ENCODE peak calls at places on chromosomes 5 and 9, in six cellular contexts. K, O, F, J, Q and V are unnamed samples. For H3K27me3, the result is how much of the 10 kb centered on the place peaks cover.

GRCh38 chr5:80076131-80077101 is 41.3 kb downstream of the THBS4 start:
- DNase-seq in F (no peak), J (no peak), O (no peak), Q (no peak), K (no peak), V (no peak)

GRCh38 chr9:15403155-15403554 is 19.5 kb upstream of the SNAPC3 start:
- DNase-seq in Q (no peak), F (no peak), O (no peak), J (no peak), K (no peak), V (no peak)

GRCh38 chr5:54455413-54456157 is at the start of gene HSPB3:
- DNase-seq in K (no peak), F (no peak), O (no peak), J (peak), Q (no peak), V (no peak)

GRCh38 chr9:96391021-96391765 is 7.7 kb upstream of the SLC35D2 start:
- DNase-seq in F (no peak), J (no peak), Q (no peak), O (no peak), K (no peak), V (no peak)

GRCh38 chr9:131289301-131290038 is at the start of gene PLPP7:
- DNase-seq in J (peak), K (no peak), O (no peak), Q (no peak), F (no peak), V (no peak)

GRCh38 chr5:179875741-179876667 is 17.4 kb upstream of the MRNIP start:
- DNase-seq in O (no peak), K (no peak), F (no peak), Q (no peak), J (peak), V (no peak)

GRCh38 chr5:94793113-94793815 is 174.8 kb downstream of the SLF1 start:
- DNase-seq in O (no peak), K (no peak), J (no peak), F (no peak), Q (no peak), V (no peak)

GRCh38 chr9:108473209-108474112 is 382.3 kb downstream of the ACTL7B start:
- DNase-seq in O (no peak), J (peak), K (no peak), F (peak), Q (no peak), V (no peak)

GRCh38 chr9:115413766-115414382 is 295.9 kb upstream of the TNC start:
- DNase-seq in Q (no peak), F (no peak), O (no peak), K (no peak), J (no peak), V (no peak)

DNA sequence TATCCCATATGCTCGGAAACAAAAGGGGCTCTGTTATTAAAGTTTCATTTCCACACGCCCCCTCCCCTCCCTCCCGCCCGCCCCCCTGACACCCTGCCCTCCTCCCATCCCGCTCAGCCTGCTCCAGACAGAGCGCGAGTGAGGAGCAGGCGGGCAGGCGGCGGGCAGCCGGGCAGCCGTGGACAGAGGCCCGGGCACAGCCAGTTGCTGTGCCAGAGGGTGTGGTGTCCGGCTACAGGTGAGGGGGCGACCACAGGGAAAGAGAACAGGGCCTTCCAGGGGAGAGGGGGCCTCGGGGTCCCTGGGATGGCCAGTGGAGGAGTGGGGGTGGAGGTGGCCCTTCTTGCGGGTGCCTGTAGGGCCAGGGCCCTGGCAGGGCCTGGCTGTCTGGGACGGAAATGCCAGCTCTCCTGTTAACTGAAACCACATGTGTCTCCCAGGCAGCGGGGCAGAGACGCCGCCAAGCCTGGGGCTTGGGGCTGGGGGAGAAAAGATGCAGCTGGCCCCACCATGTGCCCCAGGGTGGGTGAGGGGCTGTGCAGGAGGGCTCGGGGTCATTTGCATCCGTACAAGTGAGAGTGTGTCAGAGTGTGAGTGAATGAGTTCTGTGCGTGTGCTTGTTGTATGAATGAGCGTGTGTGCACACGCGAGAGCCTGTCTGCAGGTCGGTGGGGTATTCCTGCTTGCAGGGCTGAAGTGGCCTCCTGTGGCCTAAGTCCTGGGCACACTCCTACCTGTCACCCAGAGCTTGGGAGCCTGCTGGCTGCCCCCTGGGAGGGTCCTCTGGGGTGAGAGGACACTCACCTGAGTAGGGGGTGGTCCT is 39.3 kb upstream of the SYNPO start:
- DNase-seq in J (no peak), K (peak), F (no peak), O (no peak), Q (no peak), V (no peak)
- H3K4me3 ChIP-seq in J (no peak), K (no peak), F (no peak), O (no peak), Q (no peak), V (no peak)

GRCh38 chr5:112034614-112035013 is 277.6 kb upstream of the NREP start:
- DNase-seq in F (no peak), O (no peak), Q (no peak), K (no peak), J (no peak), V (no peak)
- H3K27me3 ChIP-seq in F (under half), O (under half), Q (under half), K (under half), J (under half), V (under half)

GRCh38 chr5:74927336-74927735 is 61.1 kb upstream of the FAM169A start:
- DNase-seq in O (no peak), K (no peak), J (no peak), F (no peak), Q (no peak), V (no peak)
- H3K4me3 ChIP-seq in O (no peak), K (no peak), J (no peak), F (no peak), Q (no peak), V (no peak)

GRCh38 chr5:181205735-181206401 is 872 bp upstream of the TRIM7 start:
- DNase-seq in J (no peak), O (peak), F (peak), Q (no peak), K (no peak), V (no peak)
- H3K27me3 ChIP-seq in J (under half), O (under half), F (under half), Q (under half), K (under half), V (under half)

GRCh38 chr9:17906841-17907779 is 328.2 kb downstream of the SH3GL2 start:
- DNase-seq in K (no peak), F (no peak), Q (no peak), O (no peak), J (peak), V (no peak)

GRCh38 chr9:17900604-17901003 is 321.7 kb downstream of the SH3GL2 start:
- DNase-seq in K (no peak), O (no peak), J (no peak), Q (no peak), F (no peak), V (no peak)

GRCh38 chr9:17907780-17908513 is 329.1 kb downstream of the SH3GL2 start:
- DNase-seq in F (no peak), Q (no peak), K (no peak), O (no peak), J (no peak), V (no peak)

GRCh38 chr9:17905356-17906203 is 326.7 kb downstream of the SH3GL2 start:
- DNase-seq in J (peak), F (no peak), K (no peak), Q (no peak), O (no peak), V (no peak)

DNA sequence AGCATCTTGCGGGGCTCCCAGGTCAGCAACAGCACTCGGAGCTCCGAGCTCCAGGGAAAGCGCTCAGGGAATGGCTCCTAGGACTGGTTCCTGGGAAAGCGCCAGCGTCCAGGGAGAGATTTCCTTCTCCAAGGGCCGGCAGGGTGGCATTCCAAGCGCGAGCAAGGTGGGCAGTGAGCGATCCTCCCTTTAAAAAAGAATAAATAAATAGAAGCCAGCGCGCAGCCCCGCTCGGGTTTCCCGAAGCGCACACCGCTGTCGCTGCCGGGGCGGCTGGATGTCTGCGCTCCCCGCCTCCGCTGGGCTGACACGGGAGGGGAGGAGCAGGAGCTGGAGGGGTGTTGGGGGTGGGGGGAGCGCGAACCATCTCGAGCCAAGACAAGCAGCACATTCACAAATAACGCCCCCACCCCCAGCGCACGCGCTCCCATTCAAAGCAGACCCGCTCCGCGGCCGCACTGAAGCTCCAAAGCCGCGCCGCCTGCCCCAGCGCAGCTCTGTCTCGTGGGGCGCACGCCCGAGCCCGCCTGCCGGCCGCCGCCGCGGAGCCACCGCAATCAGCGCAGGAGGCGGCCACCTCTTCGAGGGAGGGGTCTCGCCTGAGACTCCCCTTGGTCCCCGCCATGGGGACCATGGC is 327.5 kb downstream of the SH3GL2 start:
- DNase-seq in K (peak), J (peak), F (no peak), O (no peak), Q (no peak), V (no peak)
- H3K4me3 ChIP-seq in K (peak), J (peak), F (no peak), O (no peak), Q (no peak), V (no peak)

GRCh38 chr5:31194458-31194808 is 947 bp downstream of the CDH6 start:
- DNase-seq in K (no peak), F (no peak), Q (no peak), J (no peak), O (no peak), V (no peak)
- H3K27me3 ChIP-seq in K (under half), F (under half), Q (under half), J (under half), O (under half), V (under half)

DNA sequence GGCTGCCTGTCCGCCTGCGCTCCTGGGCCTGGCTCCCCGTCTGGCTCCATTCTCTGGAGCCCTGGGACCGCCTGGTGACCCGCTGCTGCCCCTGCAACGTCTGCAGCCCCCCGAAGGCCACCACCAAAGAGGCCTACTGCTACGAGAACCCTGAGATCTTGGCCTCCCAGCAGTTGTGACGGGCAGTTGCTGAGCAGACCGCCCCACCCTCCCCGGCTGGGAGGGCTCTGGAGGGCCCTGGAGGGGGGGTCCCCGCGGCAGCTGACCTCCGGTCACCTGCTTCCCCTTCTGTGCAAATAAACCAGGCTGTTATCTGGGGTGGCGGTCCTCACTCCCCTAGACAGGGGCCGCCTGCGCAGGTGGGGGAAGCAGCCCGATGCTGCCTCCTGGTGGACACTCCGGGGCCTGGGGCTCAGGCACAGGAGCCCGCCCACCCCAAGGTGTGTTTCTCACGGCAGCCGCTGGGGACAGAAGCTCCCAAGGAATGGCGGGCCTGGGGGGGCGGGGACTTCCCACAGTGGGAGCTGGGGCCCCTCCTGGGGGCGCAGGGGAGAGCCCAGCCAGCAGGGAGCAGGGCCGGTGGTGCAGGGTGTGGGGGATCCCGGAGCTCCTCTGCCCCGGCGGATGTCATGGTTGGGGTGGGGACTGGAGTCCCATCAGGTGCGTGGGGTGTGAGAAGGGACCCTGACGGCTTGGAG is 4.7 kb upstream of the TUBB4B start:
- DNase-seq in J (peak), Q (peak), K (peak), F (peak), O (peak), V (peak)
- H3K4me3 ChIP-seq in J (no peak), Q (no peak), K (peak), F (no peak), O (no peak), V (peak)

DNA sequence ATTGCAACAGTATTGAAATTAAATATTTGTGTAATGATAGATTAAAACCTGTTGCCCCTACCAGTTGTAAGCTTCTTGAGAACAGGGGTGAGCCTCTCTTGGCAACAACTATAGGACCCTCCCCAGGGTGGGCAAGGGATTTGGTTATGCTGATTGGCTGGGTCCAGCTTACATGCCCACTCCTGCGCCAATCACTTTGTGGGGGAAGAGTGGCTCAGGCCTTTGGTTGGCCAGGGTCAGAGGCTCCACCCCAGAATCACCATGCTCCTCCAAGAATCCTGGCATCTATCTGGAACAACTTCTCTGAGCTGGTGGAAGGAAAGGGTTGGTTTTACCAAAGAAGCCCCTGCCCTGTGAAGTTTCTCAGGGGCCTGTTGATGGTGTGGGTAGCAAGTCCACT is 8.6 kb upstream of the PITX1 start:
- DNase-seq in O (no peak), K (peak), J (no peak), Q (no peak), F (no peak), V (no peak)
- H3K27me3 ChIP-seq in O (under half), K (half or more), J (under half), Q (under half), F (under half), V (under half)

GRCh38 chr5:88256872-88257271 is 11.8 kb downstream of the TMEM161B start:
- DNase-seq in J (no peak), K (no peak), F (no peak), Q (no peak), O (no peak), V (no peak)
- H3K4me3 ChIP-seq in J (no peak), K (no peak), F (no peak), Q (no peak), O (no peak), V (no peak)

GRCh38 chr9:13688223-13688989 is 408.9 kb upstream of the MPDZ start:
- DNase-seq in K (no peak), F (no peak), Q (no peak), J (no peak), O (no peak), V (no peak)
- H3K27me3 ChIP-seq in K (under half), F (under half), Q (under half), J (under half), O (under half), V (under half)